ENCODE peak calls at places on chromosomes 3 and 15, in six cellular contexts. A, V, S, B, H and W are unnamed samples.
A peak's percentile ranks its signal among the peaks of the same experiment; 100 is the strongest.

GRCh38 chr3:151864423-151865101 is 8.9 kb upstream of the SUCNR1 start:
- DNase-seq in A (no peak), V (no peak), S (no peak), B (no peak), H (no peak), W (peak; percentile 55)

GRCh38 chr3:125214738-125215137 is 2.2 kb upstream of the SLC12A8 start:
- DNase-seq in A (no peak), V (no peak), S (no peak), B (no peak), H (no peak), W (no peak)

GRCh38 chr3:123379041-123379830 is 69.7 kb downstream of the ADCY5 start:
- DNase-seq in A (no peak), V (no peak), S (no peak), B (no peak), H (no peak), W (no peak)

GRCh38 chr3:153289334-153289808 is 127.3 kb downstream of the RAP2B start:
- DNase-seq in A (no peak), V (no peak), S (no peak), B (no peak), H (no peak), W (peak; percentile 74)

GRCh38 chr3:70550723-70551319 is 238.4 kb upstream of the MDFIC2 start:
- DNase-seq in A (no peak), V (peak; percentile 52), S (peak; percentile 74), B (peak; percentile 66), H (peak; percentile 71), W (peak; percentile 63)

GRCh38 chr3:127135241-127136023 is 57.5 kb upstream of the PRR23E start:
- DNase-seq in A (no peak), V (peak; percentile 45), S (peak; percentile 24), B (peak; percentile 63), H (no peak), W (no peak)

GRCh38 chr3:142796823-142797222 is 73.0 kb downstream of the TRPC1 start:
- DNase-seq in A (no peak), V (no peak), S (no peak), B (no peak), H (no peak), W (peak; percentile 8)

GRCh38 chr3:16849240-16849639 is 35.5 kb upstream of the PLCL2 start:
- DNase-seq in A (no peak), V (no peak), S (peak; percentile 82), B (peak; percentile 76), H (peak; percentile 70), W (peak; percentile 30)

GRCh38 chr3:142866841-142867631 is 21.8 kb downstream of the PCOLCE2 start:
- DNase-seq in A (no peak), V (no peak), S (peak; percentile 66), B (peak; percentile 29), H (no peak), W (peak; percentile 30)

GRCh38 chr15:67799801-67800205 is 25.5 kb upstream of the SKOR1 start:
- DNase-seq in A (no peak), V (no peak), S (no peak), B (no peak), H (no peak), W (no peak)

GRCh38 chr3:36972163-36972562 is 20.8 kb downstream of the EPM2AIP1 start:
- DNase-seq in A (no peak), V (no peak), S (no peak), B (no peak), H (no peak), W (no peak)

GRCh38 chr3:105812194-105812586 is 56.6 kb downstream of the CBLB start:
- DNase-seq in A (peak; percentile 11), V (no peak), S (no peak), B (no peak), H (no peak), W (no peak)

GRCh38 chr15:40471105-40471777 is 457 bp downstream of the CHST14 start:
- DNase-seq in A (no peak), V (peak; percentile 55), S (peak; percentile 13), B (peak; percentile 48), H (no peak), W (peak; percentile 85)

GRCh38 chr15:60507596-60508424 is 28.9 kb upstream of the ICE2 start:
- DNase-seq in A (peak; percentile 75), V (no peak), S (peak; percentile 64), B (no peak), H (peak; percentile 69), W (peak; percentile 67)

GRCh38 chr3:46163551-46163981 is 44.5 kb downstream of the CCR1 start:
- DNase-seq in A (no peak), V (no peak), S (no peak), B (no peak), H (no peak), W (no peak)

GRCh38 chr15:79474252-79474651 is 42.1 kb downstream of the MINAR1 start:
- DNase-seq in A (no peak), V (no peak), S (no peak), B (no peak), H (no peak), W (no peak)

GRCh38 chr3:169542347-169542751 is 121.2 kb downstream of the MECOM start:
- DNase-seq in A (no peak), V (no peak), S (no peak), B (no peak), H (no peak), W (no peak)

GRCh38 chr3:119588112-119588511 is 8.8 kb downstream of the ADPRH start:
- DNase-seq in A (no peak), V (no peak), S (peak; percentile 65), B (peak; percentile 78), H (peak; percentile 78), W (peak; percentile 40)

GRCh38 chr15:39904115-39904514 is 16.0 kb downstream of the GPR176 start:
- DNase-seq in A (no peak), V (no peak), S (no peak), B (no peak), H (no peak), W (no peak)

GRCh38 chr3:107431048-107431297 is 53.7 kb downstream of the CCDC54 start:
- DNase-seq in A (no peak), V (no peak), S (no peak), B (peak; percentile 50), H (peak; percentile 70), W (peak; percentile 42)

GRCh38 chr3:48088056-48088748 is 72.0 kb upstream of the MAP4 start:
- DNase-seq in A (no peak), V (no peak), S (peak; percentile 31), B (peak; percentile 61), H (peak; percentile 75), W (peak; percentile 61)

GRCh38 chr3:143358793-143359491 is 239.4 kb downstream of the CHST2 start:
- DNase-seq in A (no peak), V (no peak), S (no peak), B (no peak), H (no peak), W (no peak)

GRCh38 chr15:68272797-68273271 is 4.7 kb upstream of the FEM1B start:
- DNase-seq in A (no peak), V (no peak), S (no peak), B (no peak), H (no peak), W (no peak)

DNA sequence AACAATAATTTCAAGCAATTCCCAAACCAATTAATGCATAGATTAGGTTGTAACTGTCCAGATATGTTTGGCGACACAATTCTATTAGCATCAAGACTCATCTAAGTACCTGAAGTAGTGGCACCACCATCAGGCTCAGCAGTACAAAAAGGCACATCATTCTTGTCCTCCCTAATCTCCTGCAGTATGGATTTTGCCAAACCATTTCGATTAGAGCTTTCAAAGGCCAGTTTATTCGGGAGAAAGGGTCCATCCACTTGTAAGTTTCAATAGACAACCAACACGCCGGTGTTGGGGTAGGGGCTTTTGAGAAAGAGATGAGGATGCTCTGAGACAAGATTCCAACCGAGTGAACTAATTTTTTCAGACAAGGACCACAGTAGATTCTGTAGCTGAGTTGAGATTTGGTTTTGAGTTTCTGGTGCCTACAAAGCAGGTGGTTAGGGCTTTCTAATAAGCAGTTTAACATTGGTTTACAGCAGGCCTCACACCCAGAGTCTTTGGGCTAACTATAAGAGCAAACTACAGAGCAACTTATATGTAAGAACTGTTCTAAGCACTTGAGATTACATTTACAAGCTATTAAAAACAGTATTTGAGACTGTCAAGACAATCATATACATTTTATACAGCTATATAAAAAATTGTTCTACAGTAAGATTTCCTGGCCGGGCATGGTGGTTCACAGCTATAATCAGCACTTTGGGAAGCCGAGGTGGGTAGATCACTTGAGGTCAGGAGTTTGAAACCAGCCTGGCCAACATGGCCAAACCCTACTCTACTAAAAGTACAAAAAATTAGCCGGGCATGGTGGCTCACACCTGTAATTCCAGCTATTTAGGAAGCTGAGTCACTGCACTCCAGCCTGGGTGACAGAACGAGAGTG is 4.5 kb downstream of the RPL22L1 start:
- DNase-seq in A (no peak), V (no peak), S (no peak), B (no peak), H (no peak), W (peak; percentile 27)
- TF ChIP-seq POLR2A in A (no peak), V (no peak), S (no peak), B (no peak), H (no peak), W (no peak)

GRCh38 chr3:133573054-133573628 is 345 bp upstream of the CDV3 start:
- DNase-seq in A (peak; percentile 74), V (peak; percentile 100), S (peak; percentile 100), B (peak; percentile 100), H (peak; percentile 100), W (peak; percentile 100)
- TF ChIP-seq POLR2A in A (peak; percentile 61), V (peak; percentile 34), S (peak; percentile 68), B (no peak), H (no peak), W (peak; percentile 75)

GRCh38 chr3:64422932-64423331 is 197.7 kb upstream of the PRICKLE2 start:
- DNase-seq in A (no peak), V (no peak), S (no peak), B (no peak), H (no peak), W (no peak)

GRCh38 chr3:64427671-64428070 is 202.4 kb upstream of the PRICKLE2 start:
- DNase-seq in A (no peak), V (no peak), S (no peak), B (no peak), H (no peak), W (no peak)

GRCh38 chr3:64431717-64432116 is 206.5 kb upstream of the PRICKLE2 start:
- DNase-seq in A (no peak), V (no peak), S (no peak), B (no peak), H (no peak), W (no peak)

GRCh38 chr3:64422192-64422591 is 196.9 kb upstream of the PRICKLE2 start:
- DNase-seq in A (no peak), V (no peak), S (no peak), B (no peak), H (no peak), W (no peak)

GRCh38 chr3:64426551-64426950 is 201.3 kb upstream of the PRICKLE2 start:
- DNase-seq in A (no peak), V (no peak), S (no peak), B (no peak), H (no peak), W (no peak)
- TF ChIP-seq POLR2A in A (no peak), V (no peak), S (no peak), B (no peak), H (no peak), W (no peak)

DNA sequence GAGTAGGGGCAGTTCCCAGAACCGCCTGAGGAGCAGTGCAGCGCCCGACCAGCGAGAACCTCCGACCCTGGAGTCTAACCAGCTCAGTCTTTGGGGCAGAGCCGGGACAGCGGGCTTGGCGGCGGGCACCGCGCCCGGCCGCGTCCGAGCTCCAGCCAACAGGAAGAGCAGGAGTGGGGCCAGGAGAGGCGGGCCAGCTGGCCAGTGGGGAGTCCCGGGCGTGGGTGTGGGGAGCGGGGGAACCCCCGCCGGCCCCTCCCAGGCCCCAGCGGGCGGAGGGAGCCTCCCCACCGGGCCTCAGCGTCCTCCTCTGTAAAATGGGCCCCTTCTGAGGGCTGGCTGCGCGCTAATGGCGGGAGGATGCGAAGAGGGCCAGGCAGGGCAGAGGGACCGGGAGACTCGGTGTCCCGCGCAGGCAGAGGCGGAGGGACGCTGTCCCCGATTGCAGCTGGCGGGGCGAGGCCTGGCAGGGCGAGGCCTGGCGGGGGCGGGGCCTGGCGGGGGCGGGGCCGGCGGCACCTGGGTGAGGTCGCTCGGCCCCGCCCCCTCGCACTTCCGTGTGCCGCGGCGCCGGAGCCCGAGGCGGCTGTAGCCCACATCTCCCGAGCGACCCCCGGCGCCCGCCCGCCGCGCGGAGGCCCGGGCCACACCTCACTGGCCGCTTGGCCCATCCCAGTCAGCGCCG is at the start of gene PRKCD:
- DNase-seq in A (peak; percentile 72), V (peak; percentile 90), S (peak; percentile 94), B (peak; percentile 92), H (peak; percentile 93), W (peak; percentile 84)
- TF ChIP-seq POLR2A in A (peak; percentile 57), V (peak; percentile 26), S (peak; percentile 87), B (no peak), H (no peak), W (peak; percentile 46)